ENCODE peak calls at places on chromosomes 1 and 21, in six cellular contexts. Q, H, W, C, O and E are unnamed samples.

GRCh38 chr1:64654519-64655341 is 90.1 kb upstream of the RAVER2 start:
- DNase-seq in H (peak; percentile 23), Q (no peak), W (no peak), C (no peak), O (no peak), E (no peak)

GRCh38 chr1:29802181-29803068 is 566.1 kb downstream of the PTPRU start:
- DNase-seq in W (no peak), H (no peak), C (no peak), Q (peak; percentile 10), O (no peak), E (no peak)

GRCh38 chr1:26799479-26800133 is 11.9 kb downstream of the PIGV start:
- DNase-seq in Q (no peak), O (no peak), C (no peak), W (no peak), H (peak; percentile 81), E (no peak)

GRCh38 chr1:167000546-167000945 is 11.5 kb downstream of the MAEL start:
- DNase-seq in H (no peak), C (no peak), W (no peak), Q (no peak), O (no peak), E (no peak)

GRCh38 chr1:152029144-152029936 is 7.5 kb downstream of the S100A11 start:
- DNase-seq in C (no peak), H (peak; percentile 43), O (no peak), Q (no peak), W (no peak), E (no peak)

GRCh38 chr21:45072166-45072962 is 2.0 kb upstream of the ADARB1 start:
- DNase-seq in H (no peak), O (no peak), C (no peak), W (no peak), Q (no peak), E (no peak)

GRCh38 chr21:36297938-36298572 is 21.9 kb upstream of the MORC3 start:
- DNase-seq in O (peak; percentile 85), C (peak; percentile 5), W (no peak), H (peak; percentile 15), Q (no peak), E (peak; percentile 77)

GRCh38 chr1:17075470-17076255 is 21.8 kb upstream of the SDHB start:
- DNase-seq in O (no peak), Q (peak; percentile 70), H (no peak), W (peak; percentile 57), C (peak; percentile 37), E (peak; percentile 82)

GRCh38 chr1:66339944-66340343 is 194.0 kb upstream of the SGIP1 start:
- DNase-seq in O (no peak), Q (no peak), W (no peak), C (no peak), H (no peak), E (no peak)

GRCh38 chr21:39340687-39341086 is 8.2 kb downstream of the HMGN1 start:
- DNase-seq in W (no peak), C (no peak), O (no peak), Q (no peak), H (no peak), E (no peak)

GRCh38 chr21:29300547-29301138 is 1.9 kb downstream of the BACH1 start:
- DNase-seq in O (peak; percentile 92), H (peak; percentile 56), W (no peak), C (no peak), Q (no peak), E (no peak)

GRCh38 chr1:64295566-64295965 is 92.1 kb downstream of the UBE2U start:
- DNase-seq in H (peak; percentile 12), O (no peak), C (no peak), Q (no peak), W (no peak), E (no peak)

GRCh38 chr1:94729287-94729686 is 90.9 kb upstream of the SLC44A3 start:
- DNase-seq in Q (no peak), C (no peak), O (no peak), W (no peak), H (peak; percentile 92), E (no peak)

GRCh38 chr1:186244825-186245224 is 130.2 kb downstream of the TPR start:
- DNase-seq in W (no peak), C (peak; percentile 5), Q (no peak), H (no peak), O (no peak), E (no peak)

GRCh38 chr1:109933856-109934711 is 23.4 kb downstream of the CSF1 start:
- DNase-seq in H (peak; percentile 96), Q (no peak), C (peak; percentile 55), W (no peak), O (no peak), E (no peak)

GRCh38 chr1:41862411-41863221 is 56.1 kb downstream of the HIVEP3 start:
- DNase-seq in H (peak; percentile 91), O (no peak), W (peak; percentile 49), Q (no peak), C (no peak), E (peak; percentile 64)

GRCh38 chr1:216670118-216670870 is 52.9 kb downstream of the ESRRG start:
- DNase-seq in W (peak; percentile 1), C (peak; percentile 2), H (peak; percentile 54), O (no peak), Q (peak; percentile 25), E (no peak)

GRCh38 chr1:173122958-173123852 is 72.5 kb upstream of the TNFSF18 start:
- DNase-seq in C (peak; percentile 93), W (peak; percentile 10), Q (no peak), H (peak; percentile 95), O (no peak), E (peak; percentile 4)

GRCh38 chr1:159098596-159098995 is 22.0 kb upstream of the AIM2 start:
- DNase-seq in W (no peak), H (no peak), O (no peak), C (no peak), Q (no peak), E (no peak)

GRCh38 chr1:19923953-19924346 is 533 bp upstream of the PLA2G2E start:
- DNase-seq in W (no peak), C (peak; percentile 30), Q (no peak), H (no peak), O (no peak), E (no peak)

GRCh38 chr1:16162163-16162822 is 6.4 kb upstream of the EPHA2 start:
- DNase-seq in Q (no peak), H (no peak), C (no peak), O (no peak), W (no peak), E (peak; percentile 93)

GRCh38 chr1:38962113-38962512 is 20.5 kb upstream of the RHBDL2 start:
- DNase-seq in Q (no peak), C (no peak), H (peak; percentile 76), O (no peak), W (no peak), E (no peak)

GRCh38 chr1:38129971-38130370 is 83.4 kb upstream of the POU3F1 start:
- DNase-seq in H (peak; percentile 11), Q (no peak), C (no peak), W (no peak), O (no peak), E (no peak)

GRCh38 chr1:214165850-214166374 is 115.0 kb upstream of the SMYD2 start:
- DNase-seq in Q (no peak), W (no peak), C (no peak), H (no peak), O (no peak), E (no peak)
- TF ChIP-seq BHLHE40 in Q (no peak), W (no peak), C (no peak), H (no peak), O (no peak), E (no peak)

GRCh38 chr1:228366062-228366850 is 40.4 kb downstream of the TRIM11 start:
- DNase-seq in Q (no peak), C (no peak), W (no peak), H (no peak), O (no peak), E (no peak)

GRCh38 chr1:228364068-228364705 is 42.4 kb downstream of the TRIM11 start:
- DNase-seq in O (no peak), W (no peak), H (no peak), Q (no peak), C (no peak), E (no peak)

GRCh38 chr1:228363686-228364067 is 43.0 kb downstream of the TRIM11 start:
- DNase-seq in O (no peak), C (no peak), H (no peak), W (no peak), Q (no peak), E (no peak)

GRCh38 chr1:228365321-228366061 is 41.1 kb downstream of the TRIM11 start:
- DNase-seq in O (no peak), Q (no peak), W (no peak), C (no peak), H (no peak), E (no peak)

DNA sequence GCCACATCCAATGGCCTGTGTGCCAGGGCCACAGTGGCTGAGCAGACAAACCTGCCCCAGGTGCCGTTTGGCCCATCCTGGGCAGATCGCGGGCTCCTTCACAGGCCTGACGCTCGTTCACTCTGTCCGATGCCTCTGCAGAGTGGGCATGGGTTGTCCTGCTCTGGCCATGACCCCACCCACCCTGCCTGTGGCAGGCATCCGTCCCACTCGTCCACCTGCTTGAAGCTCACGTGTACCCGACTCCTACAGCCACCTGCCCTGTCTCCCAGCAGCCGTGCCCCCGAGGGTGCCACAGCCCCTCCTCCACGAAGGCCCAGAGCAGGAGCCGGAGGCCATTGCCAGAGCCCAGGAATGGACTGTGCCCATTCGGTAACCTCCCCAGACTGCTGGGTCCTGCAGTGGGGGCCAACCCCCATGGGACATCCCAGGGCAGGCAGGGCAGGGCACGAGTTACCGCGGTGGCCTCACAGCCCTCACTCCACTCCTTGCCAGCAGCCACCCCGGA is 41.9 kb downstream of the TRIM11 start:
- DNase-seq in O (no peak), W (no peak), Q (no peak), H (no peak), C (no peak), E (no peak)
- TF ChIP-seq BHLHE40 in O (no peak), W (no peak), Q (no peak), H (no peak), C (no peak), E (no peak)

DNA sequence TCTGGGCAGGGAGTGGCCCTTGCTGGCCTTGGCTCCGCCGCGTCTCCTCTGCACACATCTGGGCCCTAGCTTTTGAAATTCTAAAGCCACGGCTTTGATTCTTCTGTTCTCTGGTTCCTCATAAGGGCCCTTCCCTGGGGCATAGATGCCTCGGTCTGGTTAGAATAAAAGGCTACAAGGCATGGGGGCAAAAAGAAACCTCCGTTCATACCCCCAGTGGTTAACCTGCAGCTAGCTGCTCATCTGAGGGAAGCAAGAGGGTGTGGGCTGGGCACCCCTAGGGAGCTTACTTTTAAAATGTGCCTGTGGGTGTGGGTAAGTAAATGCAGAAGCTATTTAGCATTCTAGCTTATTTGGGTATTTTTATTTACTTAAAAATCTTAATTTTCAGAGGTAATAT is 145.6 kb downstream of the CAMTA1 start:
- DNase-seq in W (no peak), C (no peak), Q (no peak), O (no peak), H (no peak), E (no peak)
- TF ChIP-seq BHLHE40 in W (no peak), C (no peak), Q (no peak), O (no peak), H (no peak), E (no peak)

GRCh38 chr1:204382714-204383083 is 23.0 kb upstream of the PLEKHA6 start:
- DNase-seq in O (no peak), C (no peak), H (no peak), Q (no peak), W (no peak), E (no peak)

GRCh38 chr1:204383163-204383904 is 23.6 kb upstream of the PLEKHA6 start:
- DNase-seq in W (no peak), Q (no peak), H (no peak), O (no peak), C (no peak), E (peak; percentile 30)

GRCh38 chr1:204380293-204380831 is 20.6 kb upstream of the PLEKHA6 start:
- DNase-seq in H (no peak), O (no peak), W (no peak), C (no peak), Q (no peak), E (no peak)

GRCh38 chr1:204384636-204385354 is 25.1 kb upstream of the PLEKHA6 start:
- DNase-seq in H (peak; percentile 50), W (no peak), Q (no peak), O (no peak), C (no peak), E (no peak)
- TF ChIP-seq BHLHE40 in H (no peak), W (no peak), Q (no peak), O (no peak), C (no peak), E (no peak)